ENCODE peak calls at places on chromosomes 1 and 21, in five cellular contexts. F is tibial nerve, T is AG04450, M is K562, A is IMR-90. S is an unnamed sample.

GRCh38 chr1:41241748-41242644 is at the start of gene SCMH1:
- DNase-seq in F (peak; percentile 21), M (peak; percentile 96), A (peak; percentile 12), T (no peak), S (peak; percentile 75)

GRCh38 chr1:94720091-94720793 is 99.9 kb upstream of the SLC44A3 start:
- DNase-seq in T (no peak), M (no peak), A (no peak), F (no peak), S (peak; percentile 81)

GRCh38 chr1:50774759-50775351 is 185.2 kb downstream of the FAF1 start:
- DNase-seq in A (peak; percentile 74), T (peak; percentile 39), M (peak; percentile 52), F (no peak), S (peak; percentile 63)

GRCh38 chr1:156368889-156369684 is at the start of gene RHBG:
- DNase-seq in F (no peak), M (peak; percentile 79), T (no peak), A (peak; percentile 2), S (no peak)

GRCh38 chr1:51444096-51444495 is 75.0 kb downstream of the EPS15 start:
- DNase-seq in M (no peak), T (no peak), A (peak; percentile 55), F (no peak), S (peak; percentile 60)

GRCh38 chr1:224172229-224172628 is 10.8 kb upstream of the DEGS1 start:
- DNase-seq in A (no peak), M (no peak), F (no peak), T (no peak), S (no peak)

GRCh38 chr1:238562376-238562775 is 671.7 kb upstream of the ZP4 start:
- DNase-seq in F (no peak), M (no peak), A (peak; percentile 38), T (no peak), S (no peak)

GRCh38 chr1:24526940-24527542 is 24.4 kb downstream of the RCAN3 start:
- DNase-seq in F (no peak), A (peak; percentile 20), T (no peak), M (peak; percentile 41), S (peak; percentile 28)

GRCh38 chr1:101308001-101308659 is 71.3 kb downstream of the S1PR1 start:
- DNase-seq in F (no peak), A (no peak), T (no peak), M (no peak), S (no peak)

GRCh38 chr1:79982218-79982617 is 975.7 kb upstream of the ADGRL4 start:
- DNase-seq in T (peak; percentile 58), A (peak; percentile 83), F (peak; percentile 34), M (no peak), S (no peak)

GRCh38 chr1:54249798-54250497 is 50.0 kb downstream of the MRPL37 start:
- DNase-seq in T (no peak), A (peak; percentile 54), M (no peak), F (peak; percentile 31), S (no peak)

GRCh38 chr21:28393279-28393678 is 599.4 kb downstream of the LTN1 start:
- DNase-seq in M (no peak), F (no peak), A (peak; percentile 21), T (no peak), S (peak; percentile 6)

GRCh38 chr1:99816656-99817055 is 33.5 kb upstream of the AGL start:
- DNase-seq in F (no peak), A (no peak), T (no peak), M (no peak), S (no peak)

GRCh38 chr21:39217356-39218081 is 34.3 kb upstream of the PSMG1 start:
- DNase-seq in T (no peak), M (no peak), F (no peak), A (no peak), S (no peak)

GRCh38 chr21:46000182-46000730 is 18.7 kb downstream of the COL6A1 start:
- DNase-seq in A (no peak), M (peak; percentile 50), F (peak; percentile 15), T (no peak), S (no peak)

DNA sequence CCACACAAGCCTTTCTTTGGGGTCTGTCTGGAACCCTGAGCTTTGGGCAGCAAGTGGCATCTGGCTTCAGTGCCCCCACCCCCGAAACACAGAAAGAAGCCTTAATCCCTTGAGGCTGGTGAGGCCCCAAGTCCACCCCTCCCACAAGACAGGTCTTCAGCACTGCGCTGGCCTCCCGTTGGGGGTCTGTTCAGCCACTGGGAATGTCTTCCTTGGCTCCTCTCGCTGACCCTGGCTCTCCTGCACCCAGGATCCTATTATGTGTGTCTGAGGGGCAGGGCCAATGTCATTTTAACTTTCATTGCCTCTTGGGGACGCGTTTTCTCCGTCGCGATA is 26.9 kb downstream of the ATP8B2 start:
- DNase-seq in A (no peak), T (no peak), F (no peak), M (no peak), S (no peak)
- H3K4me3 ChIP-seq in A (no peak overlapping the region), T (peak overlapping the region; percentile 44), F (peak overlapping the region; percentile 52), M (peak overlapping the region; percentile 29), S (no peak overlapping the region)

GRCh38 chr1:235160965-235161684 is at the start of gene RBM34:
- DNase-seq in A (peak; percentile 88), F (peak; percentile 83), M (peak; percentile 97), T (peak; percentile 74), S (peak; percentile 93)
- TF ChIP-seq CTCF in A (peak; percentile 28), F (peak; percentile 76), M (peak; percentile 52), T (peak; percentile 26), S (no peak)

GRCh38 chr1:3491291-3492246 is 37.1 kb downstream of the ARHGEF16 start:
- DNase-seq in M (peak; percentile 96), F (peak; percentile 63), A (peak; percentile 24), T (no peak), S (peak; percentile 69)
- H3K4me3 ChIP-seq in M (no peak overlapping the region), F (peak overlapping the region; percentile 26), A (no peak overlapping the region), T (no peak overlapping the region), S (no peak overlapping the region)

GRCh38 chr1:19737413-19737812 is 62.3 kb downstream of the TMCO4 start:
- DNase-seq in F (no peak), T (no peak), M (no peak), A (no peak), S (no peak)
- TF ChIP-seq CTCF in F (no peak), T (no peak), M (no peak), A (peak; percentile 19), S (no peak)

GRCh38 chr1:110033421-110033820 is 1.0 kb upstream of the STRIP1 start:
- DNase-seq in F (no peak), T (no peak), M (no peak), A (no peak), S (no peak)
- H3K4me3 ChIP-seq in F (no peak overlapping the region), T (no peak overlapping the region), M (peak overlapping the region; percentile 95), A (no peak overlapping the region), S (no peak overlapping the region)

GRCh38 chr1:83849191-83850061 is 149.5 kb downstream of the TTLL7 start:
- DNase-seq in A (no peak), M (no peak), F (no peak), T (no peak), S (peak; percentile 44)
- TF ChIP-seq CTCF in A (no peak), M (no peak), F (no peak), T (no peak), S (no peak)

DNA sequence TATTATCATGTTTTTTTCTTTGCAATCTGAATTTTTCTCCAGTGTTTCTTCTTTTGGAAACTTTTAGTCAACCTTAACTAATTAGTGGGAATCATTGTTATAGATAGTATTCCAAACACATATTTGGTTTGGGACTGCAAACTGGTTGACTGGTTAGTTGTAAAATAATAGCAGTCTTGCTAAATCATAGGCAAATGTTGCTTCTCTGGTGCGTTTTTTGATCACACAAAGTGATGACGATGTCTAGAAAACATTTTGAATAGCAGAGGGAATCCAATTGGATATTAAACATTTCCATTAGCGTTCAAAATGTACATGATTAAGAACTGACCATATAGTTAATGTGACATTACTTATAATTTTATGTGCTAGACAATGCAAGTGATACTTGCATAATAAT is 4.5 kb downstream of the DNAJB4 start:
- DNase-seq in F (no peak), A (no peak), M (no peak), T (no peak), S (no peak)
- H3K4me3 ChIP-seq in F (peak overlapping the region; percentile 64), A (no peak overlapping the region), M (peak overlapping the region; percentile 15), T (peak overlapping the region; percentile 0), S (no peak overlapping the region)

GRCh38 chr1:154607748-154608521 is at the start of gene ADAR:
- DNase-seq in A (peak; percentile 99), T (peak; percentile 96), M (peak; percentile 74), F (peak; percentile 84), S (peak; percentile 99)
- TF ChIP-seq CTCF in A (no peak), T (no peak), M (no peak), F (no peak), S (no peak)

GRCh38 chr1:240093120-240093961 is 1.7 kb downstream of the FMN2 start:
- DNase-seq in M (no peak), A (no peak), F (no peak), T (no peak), S (no peak)
- H3K4me3 ChIP-seq in M (no peak overlapping the region), A (peak overlapping the region; percentile 89), F (peak overlapping the region; percentile 63), T (peak overlapping the region; percentile 76), S (no peak overlapping the region)

GRCh38 chr1:33347650-33347992 is 26.7 kb upstream of the A3GALT2 start:
- DNase-seq in T (no peak), F (no peak), A (peak; percentile 27), M (no peak), S (no peak)
- TF ChIP-seq CTCF in T (no peak), F (no peak), A (no peak), M (no peak), S (no peak)